ENCODE peak calls at places on chromosomes 5 and 9, in eight cellular contexts. V, O, D, X, K, M, S and T are unnamed samples.

GRCh38 chr5:36269479-36269878 is 27.8 kb upstream of the NADK2 start:
- DNase-seq in O (no peak), X (no peak), M (no peak), V (no peak), S (no peak), D (no peak), K (no peak), T (no peak)

GRCh38 chr9:97711223-97711626 is 14.1 kb upstream of the XPA start:
- DNase-seq in D (no peak), X (no peak), V (no peak), O (no peak), M (peak), S (no peak), K (no peak), T (no peak)

GRCh38 chr5:34576849-34577248 is 79.3 kb upstream of the RAI14 start:
- DNase-seq in S (no peak), V (no peak), O (no peak), K (no peak), D (no peak), X (no peak), M (no peak), T (no peak)

GRCh38 chr9:75233011-75233410 is 144.7 kb downstream of the OSTF1 start:
- DNase-seq in D (no peak), S (no peak), V (no peak), X (no peak), K (no peak), O (no peak), M (no peak), T (no peak)

GRCh38 chr9:101751895-101752294 is 13.4 kb upstream of the GRIN3A start:
- DNase-seq in K (no peak), O (no peak), M (no peak), D (no peak), X (no peak), S (no peak), V (no peak), T (no peak)

GRCh38 chr5:352639-353598 is 31.4 kb downstream of the AHRR start:
- DNase-seq in S (no peak), X (no peak), O (no peak), D (no peak), V (no peak), K (no peak), M (no peak), T (no peak)

GRCh38 chr5:53607896-53608295 is 47.5 kb downstream of the NDUFS4 start:
- DNase-seq in M (no peak), O (no peak), V (no peak), D (peak), S (no peak), K (no peak), X (no peak), T (no peak)

GRCh38 chr5:171264842-171265241 is 44.2 kb upstream of the TLX3 start:
- DNase-seq in K (no peak), S (no peak), M (no peak), O (no peak), D (no peak), X (no peak), V (no peak), T (no peak)

GRCh38 chr5:149125386-149125891 is 15.9 kb upstream of the ABLIM3 start:
- DNase-seq in O (no peak), V (no peak), D (no peak), K (no peak), M (peak), X (no peak), S (no peak), T (peak)

GRCh38 chr9:126391713-126392661 is 65.4 kb downstream of the MVB12B start:
- DNase-seq in D (no peak), K (no peak), V (no peak), O (no peak), S (no peak), X (no peak), M (no peak), T (no peak)

GRCh38 chr5:98705841-98706240 is 67.6 kb upstream of the RGMB start:
- DNase-seq in M (no peak), X (no peak), D (no peak), S (no peak), K (no peak), O (no peak), V (no peak), T (no peak)

GRCh38 chr9:70587143-70587710 is 172.8 kb upstream of the KLF9 start:
- DNase-seq in D (peak), V (no peak), X (no peak), K (no peak), M (no peak), O (no peak), S (no peak), T (no peak)

GRCh38 chr9:18256574-18256973 is 217.4 kb upstream of the ADAMTSL1 start:
- DNase-seq in V (no peak), S (no peak), X (no peak), D (peak), O (no peak), K (no peak), M (no peak), T (peak)

GRCh38 chr5:118545050-118545449 is 443.3 kb downstream of the DTWD2 start:
- DNase-seq in O (no peak), S (no peak), D (no peak), M (no peak), K (no peak), V (no peak), X (no peak), T (no peak)

GRCh38 chr5:135331612-135332011 is 67.4 kb downstream of the MACROH2A1 start:
- DNase-seq in X (no peak), O (no peak), K (no peak), V (no peak), D (no peak), S (no peak), M (no peak), T (no peak)

GRCh38 chr5:135329913-135330797 is 68.9 kb downstream of the MACROH2A1 start:
- DNase-seq in K (no peak), D (no peak), S (no peak), M (no peak), O (no peak), V (no peak), X (no peak), T (no peak)

GRCh38 chr5:135333737-135334515 is 65.1 kb downstream of the MACROH2A1 start:
- DNase-seq in S (no peak), D (no peak), K (no peak), M (no peak), X (no peak), V (no peak), O (no peak), T (no peak)

GRCh38 chr5:135330798-135331096 is 68.3 kb downstream of the MACROH2A1 start:
- DNase-seq in D (no peak), V (no peak), S (no peak), X (no peak), M (no peak), O (no peak), K (no peak), T (no peak)

GRCh38 chr5:135332519-135333150 is 66.4 kb downstream of the MACROH2A1 start:
- DNase-seq in M (peak), O (no peak), V (no peak), K (no peak), X (peak), D (peak), S (no peak), T (no peak)
- TF ChIP-seq CTCF in M (peak), O (peak), V (no peak), K (peak), X (peak), D (peak), S (peak), T (peak)

DNA sequence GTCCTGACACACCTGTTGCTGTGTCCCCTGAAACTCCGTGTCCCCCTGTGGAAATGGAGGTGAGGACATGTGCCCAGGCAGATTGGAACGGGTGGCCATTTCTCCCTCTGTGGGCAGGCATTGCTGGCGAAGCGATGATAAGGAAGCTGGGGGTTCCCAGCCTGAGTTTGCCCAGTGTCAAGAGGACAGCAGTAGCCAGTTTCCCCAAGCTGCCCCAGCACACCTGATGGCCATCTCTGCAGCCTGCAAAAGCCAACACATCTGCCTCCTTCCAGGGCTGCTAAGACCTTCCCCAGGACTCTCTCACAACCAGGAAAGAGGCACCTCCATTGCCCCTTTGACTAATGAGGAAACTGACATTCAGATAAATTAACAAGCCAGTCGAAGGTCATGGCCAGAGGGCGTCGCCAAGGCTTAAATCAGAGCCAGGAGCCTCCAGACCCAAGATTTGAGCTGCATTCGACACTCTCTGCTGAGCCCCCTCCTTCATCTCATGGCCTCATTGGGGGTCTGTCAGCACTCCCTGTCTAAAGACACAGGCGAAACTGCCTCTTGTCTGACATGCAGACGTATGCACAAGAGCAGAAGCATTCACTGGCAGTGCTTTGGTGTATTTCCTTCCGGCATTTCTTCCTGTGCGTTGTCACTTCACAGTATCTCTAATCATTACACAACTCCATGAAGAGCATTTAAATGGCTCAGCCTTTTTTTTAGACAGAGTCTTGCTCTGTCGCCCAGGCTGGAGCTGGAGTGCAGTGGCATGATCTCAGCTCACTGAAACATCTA is 10.4 kb upstream of the WNK2 start:
- DNase-seq in V (no peak), K (no peak), M (no peak), S (no peak), O (no peak), D (no peak), X (no peak), T (peak)
- TF ChIP-seq CTCF in V (no peak), K (no peak), M (no peak), S (no peak), O (no peak), D (no peak), X (no peak), T (no peak)

GRCh38 chr5:10984021-10984420 is 223.0 kb upstream of the DAP start:
- DNase-seq in K (no peak), M (no peak), O (no peak), D (no peak), X (no peak), V (no peak), S (no peak), T (no peak)
- TF ChIP-seq CTCF in K (no peak), M (no peak), O (no peak), D (no peak), X (no peak), V (no peak), S (no peak), T (no peak)

GRCh38 chr5:9771079-9771478 is 140.9 kb upstream of the TAS2R1 start:
- DNase-seq in M (no peak), X (no peak), D (no peak), V (no peak), O (no peak), K (no peak), S (no peak), T (no peak)

GRCh38 chr5:9776525-9776924 is 146.4 kb upstream of the TAS2R1 start:
- DNase-seq in M (no peak), D (no peak), V (no peak), X (no peak), O (no peak), S (no peak), K (no peak), T (no peak)

GRCh38 chr5:9775339-9775738 is 145.2 kb upstream of the TAS2R1 start:
- DNase-seq in K (no peak), D (no peak), X (no peak), M (no peak), O (no peak), V (no peak), S (no peak), T (no peak)

GRCh38 chr5:9780501-9780900 is 150.3 kb upstream of the TAS2R1 start:
- DNase-seq in K (no peak), D (no peak), X (no peak), V (no peak), O (no peak), S (no peak), M (no peak), T (no peak)

DNA sequence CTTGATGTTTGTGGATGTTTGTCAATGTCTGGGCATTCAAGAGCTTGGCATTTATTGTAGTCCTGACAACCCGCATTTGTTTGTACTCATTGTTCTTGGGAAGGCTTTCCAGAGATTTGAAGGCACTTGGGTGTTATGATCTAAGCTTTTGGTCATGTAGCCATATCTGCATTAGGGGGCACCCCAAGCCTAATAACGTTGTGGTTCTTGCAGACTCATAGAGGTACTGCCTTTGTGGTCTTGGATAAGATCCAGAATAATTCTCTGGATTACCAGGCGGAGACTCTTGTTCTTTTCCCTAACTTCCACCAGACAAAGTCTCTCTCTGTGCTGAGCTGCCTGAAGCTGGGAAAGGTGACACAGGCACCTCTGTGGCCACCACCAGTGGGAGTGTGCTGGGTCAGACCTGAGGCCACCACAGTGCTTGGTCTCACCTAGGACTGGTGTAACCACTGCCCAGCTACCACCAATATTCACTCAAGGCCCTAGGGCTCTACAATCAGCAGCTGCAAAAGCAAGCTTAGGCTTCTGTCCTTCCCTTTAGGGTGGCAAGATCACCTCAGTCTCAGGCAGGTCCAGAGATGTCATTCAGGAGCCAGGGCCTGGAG is 144.4 kb upstream of the TAS2R1 start:
- DNase-seq in S (no peak), O (no peak), D (peak), V (no peak), K (no peak), X (no peak), M (peak), T (no peak)
- TF ChIP-seq CTCF in S (no peak), O (no peak), D (peak), V (no peak), K (peak), X (peak), M (peak), T (no peak)